ENCODE peak calls at places on chromosomes 4 and X, in six cellular contexts. G is GM12878, S is endothelial cell of umbilical vein, P is colonic mucosa, X is osteoblast, U is GM23248. Q is an unnamed sample.

GRCh38 chr4:86401826-86402225 is 42.0 kb upstream of the MAPK10 start:
- DNase-seq in U (peak; percentile 34), S (no peak), X (no peak), P (no peak), G (no peak), Q (no peak)

GRCh38 chrX:9644335-9644734 is 121.3 kb downstream of the GPR143 start:
- DNase-seq in P (no peak), G (peak; percentile 61), S (no peak), X (no peak), U (no peak), Q (no peak)

GRCh38 chr4:21544410-21544809 is 404.2 kb downstream of the KCNIP4 start:
- DNase-seq in X (no peak), G (no peak), P (no peak), S (no peak), U (no peak), Q (no peak)

GRCh38 chr4:78432896-78433295 is 118.7 kb upstream of the ANXA3 start:
- DNase-seq in X (no peak), P (no peak), G (no peak), S (no peak), U (peak; percentile 80), Q (no peak)

GRCh38 chrX:72272868-72273267 is 4.2 kb downstream of the RPS4X start:
- DNase-seq in X (no peak), G (no peak), U (peak; percentile 75), S (no peak), P (no peak), Q (no peak)

GRCh38 chr4:186725422-186726149 is 1.9 kb upstream of the FAT1 start:
- DNase-seq in P (peak; percentile 87), U (peak; percentile 93), X (peak; percentile 98), S (peak; percentile 43), G (no peak), Q (peak; percentile 89)

GRCh38 chr4:158821228-158822009 is 52.6 kb downstream of the FNIP2 start:
- DNase-seq in X (peak; percentile 82), P (no peak), S (no peak), G (no peak), U (peak; percentile 78), Q (no peak)

GRCh38 chrX:123436512-123436911 is 252.4 kb downstream of the GRIA3 start:
- DNase-seq in S (no peak), U (no peak), X (no peak), P (no peak), G (no peak), Q (no peak)

GRCh38 chrX:109629310-109629709 is 4.3 kb upstream of the KCNE5 start:
- DNase-seq in X (no peak), G (no peak), P (no peak), U (no peak), S (peak; percentile 74), Q (peak; percentile 52)

GRCh38 chr4:48602222-48602621 is 112.2 kb downstream of the ZAR1 start:
- DNase-seq in P (no peak), G (no peak), S (no peak), U (peak; percentile 80), X (peak; percentile 80), Q (no peak)

GRCh38 chrX:139967300-139967699 is 2.0 kb upstream of the CXorf66 start:
- DNase-seq in X (no peak), G (no peak), P (peak; percentile 22), S (no peak), U (peak; percentile 28), Q (peak; percentile 50)

GRCh38 chr4:15781427-15782095 is 3.4 kb downstream of the CD38 start:
- DNase-seq in S (no peak), X (no peak), G (peak; percentile 68), P (no peak), U (no peak), Q (no peak)

GRCh38 chrX:127038065-127038464 is 218.5 kb downstream of the PRR32 start:
- DNase-seq in G (no peak), S (no peak), U (no peak), P (no peak), X (no peak), Q (peak; percentile 22)

GRCh38 chrX:67721321-67721720 is 177.5 kb downstream of the AR start:
- DNase-seq in U (no peak), S (peak; percentile 48), G (no peak), P (no peak), X (no peak), Q (no peak)

GRCh38 chrX:124018031-124018430 is 56.5 kb downstream of the STAG2 start:
- DNase-seq in U (peak; percentile 21), S (peak; percentile 7), P (no peak), X (peak; percentile 19), G (no peak), Q (peak; percentile 9)

GRCh38 chr4:33072340-33073089 is 2352.3 kb downstream of the PCDH7 start:
- DNase-seq in S (no peak), X (no peak), U (no peak), P (no peak), G (no peak), Q (no peak)

GRCh38 chrX:22912598-22912997 is 87.2 kb upstream of the DDX53 start:
- DNase-seq in S (no peak), G (no peak), U (no peak), X (no peak), P (no peak), Q (no peak)

GRCh38 chrX:103439161-103439560 is 62.8 kb downstream of the BEX3 start:
- DNase-seq in S (no peak), X (no peak), P (no peak), U (no peak), G (no peak), Q (no peak)

GRCh38 chrX:135003876-135004623 is 13.3 kb downstream of the SMIM10 start:
- DNase-seq in P (peak; percentile 90), S (peak; percentile 90), X (peak; percentile 92), G (peak; percentile 40), U (peak; percentile 93), Q (peak; percentile 90)

GRCh38 chr4:103994059-103994458 is 274.3 kb upstream of the TACR3 start:
- DNase-seq in S (no peak), G (no peak), U (no peak), X (no peak), P (no peak), Q (peak; percentile 43)

GRCh38 chrX:132217203-132218073 is 1.8 kb downstream of the RAP2C start:
- DNase-seq in U (peak; percentile 85), G (peak; percentile 57), X (peak; percentile 85), S (peak; percentile 77), P (peak; percentile 79), Q (peak; percentile 87)

GRCh38 chrX:109697855-109698254 is 35.2 kb downstream of the ACSL4 start:
- DNase-seq in P (no peak), U (no peak), S (no peak), G (no peak), X (no peak), Q (no peak)

GRCh38 chr4:172202480-172203076 is 389.4 kb downstream of the GALNTL6 start:
- DNase-seq in X (no peak), P (no peak), S (peak; percentile 17), G (no peak), U (peak; percentile 51), Q (peak; percentile 39)

GRCh38 chr4:82423245-82424054 is 6.8 kb downstream of the HNRNPDL start:
- DNase-seq in P (no peak), X (peak; percentile 80), S (no peak), G (no peak), U (peak; percentile 77), Q (no peak)
- H3K36me3 ChIP-seq in P (peaks cover 6% of the 10 kb centered on the region), X (peaks cover 53% of the 10 kb centered on the region), S (peaks cover 13% of the 10 kb centered on the region), G (peaks cover 2% of the 10 kb centered on the region), U (peaks cover 58% of the 10 kb centered on the region), Q (peaks cover 54% of the 10 kb centered on the region)

DNA sequence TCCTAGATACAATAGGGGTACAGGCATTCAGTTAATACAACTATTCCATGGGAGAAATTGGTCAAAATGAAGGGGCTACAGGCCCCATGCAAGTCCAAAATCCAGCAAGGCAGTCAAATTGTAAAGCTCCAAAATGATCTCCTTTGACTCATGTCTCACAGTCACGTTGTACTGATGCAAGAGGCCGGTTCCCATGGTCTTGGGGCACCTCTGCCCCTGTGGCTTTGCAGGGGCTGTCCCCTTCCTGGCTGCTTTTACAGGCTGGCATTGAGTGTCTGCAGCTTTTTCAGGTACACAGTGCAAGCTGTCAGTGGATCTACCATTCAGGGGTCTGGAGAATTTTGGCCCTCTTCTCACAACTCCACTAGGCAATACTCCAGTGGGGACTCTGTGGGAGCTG is 12.5 kb upstream of the ASIC5 start:
- DNase-seq in P (no peak), U (no peak), X (no peak), S (no peak), G (no peak), Q (no peak)
- H3K4me3 ChIP-seq in P (no peak overlapping the region), U (no peak overlapping the region), X (no peak overlapping the region), S (no peak overlapping the region), G (no peak overlapping the region), Q (no peak overlapping the region)

GRCh38 chr4:1738410-1738809 is 17.1 kb downstream of the TACC3 start:
- DNase-seq in G (no peak), S (no peak), X (no peak), P (no peak), U (no peak), Q (no peak)
- H3K36me3 ChIP-seq in G (peaks cover 53% of the 10 kb centered on the region), S (peaks cover 44% of the 10 kb centered on the region), X (peaks cover 53% of the 10 kb centered on the region), P (no peaks in the 10 kb centered on the region), U (peaks cover 17% of the 10 kb centered on the region), Q (peaks cover 88% of the 10 kb centered on the region)

DNA sequence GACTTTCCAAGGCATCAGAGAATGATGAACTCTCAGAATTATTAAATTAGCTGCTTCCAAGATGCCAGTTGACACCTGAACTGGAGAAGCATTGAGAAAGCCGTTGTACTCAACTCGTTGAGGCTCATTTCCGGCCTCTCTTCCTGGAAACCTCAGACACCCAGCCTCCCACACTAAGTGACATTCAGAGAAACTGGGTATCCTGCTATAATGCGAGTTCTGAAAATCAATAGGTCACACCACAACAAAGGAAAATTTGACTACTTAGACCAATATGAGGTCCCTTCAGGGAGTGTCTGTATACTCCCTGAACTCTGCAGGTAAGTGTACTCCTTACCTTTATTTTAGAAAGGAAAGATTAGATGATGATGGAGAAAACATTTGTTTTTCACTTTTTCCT is 51.2 kb downstream of the ENPEP start:
- DNase-seq in X (no peak), G (no peak), P (no peak), U (no peak), S (no peak), Q (no peak)
- H3K4me3 ChIP-seq in X (no peak overlapping the region), G (no peak overlapping the region), P (no peak overlapping the region), U (no peak overlapping the region), S (no peak overlapping the region), Q (no peak overlapping the region)

GRCh38 chr4:88725986-88726385 is 28.4 kb upstream of the NAP1L5 start:
- DNase-seq in U (peak; percentile 12), G (no peak), X (no peak), S (no peak), P (no peak), Q (no peak)

GRCh38 chr4:88725143-88725542 is 27.5 kb upstream of the NAP1L5 start:
- DNase-seq in G (no peak), S (no peak), U (no peak), X (no peak), P (no peak), Q (no peak)

GRCh38 chr4:88729146-88729755 is 31.6 kb upstream of the NAP1L5 start:
- DNase-seq in U (no peak), G (no peak), S (peak; percentile 84), P (no peak), X (no peak), Q (no peak)

GRCh38 chr4:88730811-88731210 is 33.2 kb upstream of the NAP1L5 start:
- DNase-seq in P (no peak), X (no peak), U (no peak), G (no peak), S (no peak), Q (no peak)

DNA sequence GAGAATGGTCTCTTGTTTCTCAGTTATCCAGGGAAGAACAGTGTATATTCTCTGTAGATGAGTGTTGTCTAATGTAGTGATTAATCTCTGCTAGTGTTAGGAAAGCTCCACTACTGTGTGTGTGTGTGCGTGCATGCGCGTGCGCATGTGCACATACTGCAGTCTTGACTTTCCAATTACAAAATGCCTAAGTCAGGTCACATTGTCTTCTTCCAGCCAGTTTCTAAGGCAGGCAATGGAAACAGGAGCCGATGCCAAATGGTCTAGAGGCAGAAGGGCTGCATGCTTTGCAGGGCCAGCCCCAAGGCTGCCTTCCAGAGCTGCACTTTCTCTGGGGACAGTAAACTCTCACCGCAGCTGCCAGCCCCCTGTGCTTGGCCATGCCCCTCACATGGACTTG is 30.5 kb upstream of the NAP1L5 start:
- DNase-seq in P (no peak), S (no peak), X (no peak), U (no peak), G (no peak), Q (no peak)
- H3K36me3 ChIP-seq in P (peaks cover 20% of the 10 kb centered on the region), S (peaks cover 6% of the 10 kb centered on the region), X (peaks cover 19% of the 10 kb centered on the region), U (peaks cover 24% of the 10 kb centered on the region), G (no peaks in the 10 kb centered on the region), Q (no peaks in the 10 kb centered on the region)